ENCODE peak calls at places on chromosomes 16 and 17, in nine cellular contexts. X is AG04450; S is heart left ventricle; B is CD4-positive, alpha-beta T cell; F is dorsolateral prefrontal cortex; A is lower lobe of right lung; L is IMR-90; O is tibial nerve; D is cardiac muscle cell. T is an unnamed sample.

GRCh38 chr17:1294157-1294717 is 14.8 kb downstream of the TRARG1 start:
- DNase-seq in A (no peak), L (no peak), S (no peak), D (no peak), B (peak), X (no peak), F (no peak), O (no peak), T (peak)

GRCh38 chr17:10149573-10150399 is 48.6 kb downstream of the GAS7 start:
- DNase-seq in O (no peak), L (peak), S (no peak), F (no peak), B (no peak), A (no peak), D (no peak), X (no peak), T (no peak)

GRCh38 chr16:47063011-47063724 is 80.6 kb downstream of the NETO2 start:
- DNase-seq in X (no peak), B (no peak), O (no peak), A (no peak), S (no peak), D (no peak), F (no peak), L (no peak), T (peak)

GRCh38 chr17:43720311-43721060 is 38.1 kb downstream of the SOST start:
- DNase-seq in X (no peak), F (peak), L (peak), S (peak), O (peak), A (peak), D (peak), B (peak), T (peak)

GRCh38 chr16:57651344-57652333 is 16.5 kb upstream of the ADGRG3 start:
- DNase-seq in A (no peak), D (peak), B (no peak), F (no peak), L (no peak), X (no peak), S (no peak), O (no peak), T (peak)

GRCh38 chr17:8117980-8118768 is at the start of gene ALOXE3:
- DNase-seq in X (no peak), B (no peak), O (no peak), F (no peak), A (no peak), L (peak), S (no peak), D (no peak), T (peak)

GRCh38 chr17:12622726-12623125 is 43.0 kb upstream of the MYOCD start:
- DNase-seq in F (no peak), O (no peak), A (no peak), B (no peak), X (no peak), L (peak), S (no peak), D (no peak), T (no peak)

GRCh38 chr16:64397042-64397441 is 724.8 kb downstream of the CDH11 start:
- DNase-seq in A (no peak), D (no peak), L (peak), X (no peak), F (no peak), O (no peak), S (no peak), B (no peak), T (no peak)

GRCh38 chr17:55769625-55770000 is 18.8 kb downstream of the PCTP start:
- DNase-seq in S (no peak), B (no peak), L (peak), O (no peak), A (no peak), F (no peak), X (peak), D (no peak), T (no peak)

GRCh38 chr17:70613681-70614080 is 444.3 kb downstream of the KCNJ2 start:
- DNase-seq in O (no peak), D (no peak), A (no peak), X (no peak), F (no peak), S (no peak), B (no peak), L (no peak), T (no peak)

GRCh38 chr16:48434653-48435318 is 49.6 kb upstream of the SIAH1 start:
- DNase-seq in L (peak), S (no peak), X (no peak), A (peak), D (no peak), F (no peak), O (no peak), B (no peak), T (no peak)

GRCh38 chr17:65560628-65561371 is 648 bp downstream of the AXIN2 start:
- DNase-seq in D (peak), S (peak), B (peak), F (peak), L (peak), A (peak), X (peak), O (peak), T (peak)
- H3K27ac ChIP-seq in D (peak), S (peak), B (peak), F (peak), L (peak), A (no peak), X (peak), O (peak), T (peak)

DNA sequence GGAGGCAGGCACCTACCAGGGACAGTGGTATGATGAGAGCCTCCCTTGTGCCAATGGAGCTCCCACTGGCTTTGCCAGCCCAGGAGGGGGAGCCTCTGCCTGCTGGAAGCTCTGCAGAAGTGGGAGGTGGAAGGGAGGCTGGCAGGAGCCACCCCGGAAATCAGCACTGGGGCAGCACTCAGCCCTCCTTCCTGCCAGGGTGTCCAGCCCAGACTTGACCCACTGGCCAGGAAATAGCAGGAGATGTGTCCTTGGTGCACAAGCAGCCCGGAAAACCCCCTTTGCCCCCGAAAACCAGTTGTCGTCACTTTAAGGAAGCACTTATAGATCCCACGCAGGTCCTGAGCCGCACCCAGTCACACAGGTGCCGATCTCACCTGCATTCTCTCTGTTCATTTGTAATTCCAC is 49.3 kb upstream of the CACNG4 start:
- DNase-seq in F (no peak), S (no peak), X (no peak), O (no peak), D (no peak), A (peak), L (no peak), B (no peak), T (peak)
- TF ChIP-seq CTCF in F (no peak), S (no peak), X (peak), O (no peak), D (no peak), A (peak), L (peak), B (no peak), T (no peak)

GRCh38 chr17:17943281-17943984 is 28.8 kb downstream of the TOM1L2 start:
- DNase-seq in L (no peak), A (no peak), X (no peak), S (no peak), D (no peak), O (no peak), F (no peak), B (no peak), T (no peak)
- H3K27ac ChIP-seq in L (peak), A (peak), X (peak), S (no peak), D (peak), O (peak), F (peak), B (no peak), T (peak)

GRCh38 chr17:61635913-61636432 is 45.0 kb upstream of the NACA2 start:
- DNase-seq in S (no peak), O (no peak), A (no peak), D (peak), L (peak), B (peak), F (no peak), X (peak), T (no peak)

GRCh38 chr17:61639818-61640217 is 48.8 kb upstream of the NACA2 start:
- DNase-seq in A (no peak), S (no peak), X (no peak), F (no peak), O (no peak), B (no peak), D (no peak), L (no peak), T (no peak)

GRCh38 chr17:61641084-61641483 is 50.1 kb upstream of the NACA2 start:
- DNase-seq in L (no peak), B (no peak), D (no peak), X (no peak), O (no peak), S (no peak), F (no peak), A (no peak), T (no peak)

GRCh38 chr17:61634942-61635538 is 44.0 kb upstream of the NACA2 start:
- DNase-seq in F (no peak), A (no peak), L (no peak), D (no peak), S (no peak), X (no peak), B (no peak), O (no peak), T (no peak)

DNA sequence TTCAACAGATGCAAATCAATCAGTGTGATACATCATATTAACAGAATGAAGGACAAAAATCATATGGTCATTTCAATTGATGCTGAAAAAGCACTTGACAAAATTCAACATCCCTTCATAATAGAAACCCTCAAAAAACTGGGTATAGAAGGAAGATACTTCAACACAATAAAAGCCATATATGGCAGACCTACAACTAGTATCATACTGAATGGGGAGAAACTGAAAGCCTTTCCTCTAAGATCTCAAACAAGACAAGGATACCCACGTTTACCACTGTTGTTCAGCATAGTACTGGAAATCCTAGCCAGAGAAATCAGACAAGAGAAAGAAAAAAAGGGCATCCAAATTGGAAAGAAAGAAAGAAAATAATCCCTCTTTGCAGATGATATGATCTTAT is 47.1 kb upstream of the NACA2 start:
- DNase-seq in O (no peak), D (no peak), B (no peak), L (no peak), X (no peak), A (no peak), S (no peak), F (no peak), T (no peak)
- TF ChIP-seq CTCF in O (no peak), D (no peak), B (no peak), L (no peak), X (no peak), A (no peak), S (no peak), F (no peak), T (no peak)

GRCh38 chr16:4010225-4011158 is 105.8 kb downstream of the ADCY9 start:
- DNase-seq in X (no peak), S (no peak), D (no peak), A (peak), L (no peak), F (no peak), B (no peak), O (no peak), T (no peak)

GRCh38 chr16:4009177-4009576 is 107.1 kb downstream of the ADCY9 start:
- DNase-seq in D (no peak), B (no peak), A (peak), O (no peak), S (no peak), X (no peak), L (no peak), F (no peak), T (no peak)

GRCh38 chr16:4011940-4012629 is 104.2 kb downstream of the ADCY9 start:
- DNase-seq in O (no peak), X (no peak), B (no peak), A (no peak), S (no peak), L (no peak), F (no peak), D (no peak), T (no peak)

GRCh38 chr16:4008116-4008515 is 108.1 kb downstream of the ADCY9 start:
- DNase-seq in F (no peak), A (peak), S (no peak), O (no peak), D (no peak), B (no peak), X (no peak), L (no peak), T (no peak)

DNA sequence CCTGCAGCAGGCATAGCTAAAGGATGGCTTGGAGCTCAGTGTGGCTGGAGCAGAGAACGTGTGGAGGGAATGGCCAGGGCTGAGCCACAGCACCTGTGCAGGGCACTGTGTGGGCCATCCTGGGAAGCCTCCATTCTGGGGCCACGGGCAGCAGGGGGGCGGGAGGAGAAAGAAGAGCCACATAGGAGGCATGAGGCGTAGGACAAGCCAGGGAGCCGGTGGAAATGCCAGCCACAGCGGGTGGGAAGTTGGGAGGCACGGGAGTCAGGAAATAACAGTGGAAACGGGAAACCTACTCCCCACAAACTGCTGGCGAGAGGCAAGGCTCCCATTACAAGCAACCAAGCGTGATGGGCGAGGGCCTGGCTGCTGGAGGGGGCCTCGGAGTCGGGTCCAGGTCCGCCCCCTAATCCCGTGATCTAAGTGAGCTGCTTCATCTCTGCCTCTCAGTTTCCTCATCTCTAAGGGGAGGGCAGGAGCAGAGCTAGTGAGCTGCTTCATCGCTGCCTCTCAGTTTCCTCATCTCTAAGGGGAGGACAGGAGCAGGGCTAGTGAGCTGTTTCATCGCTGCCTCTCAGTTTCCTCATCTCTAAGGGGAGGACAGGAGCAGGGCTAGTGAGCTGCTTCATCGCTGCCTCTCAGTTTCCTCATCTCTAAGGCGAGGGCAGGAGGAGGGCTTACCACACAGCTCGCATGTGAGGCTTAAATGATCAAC is 104.9 kb downstream of the ADCY9 start:
- DNase-seq in D (no peak), A (peak), X (no peak), F (no peak), B (no peak), L (no peak), S (no peak), O (no peak), T (no peak)
- H3K27ac ChIP-seq in D (no peak), A (peak), X (no peak), F (no peak), B (no peak), L (peak), S (peak), O (no peak), T (no peak)

DNA sequence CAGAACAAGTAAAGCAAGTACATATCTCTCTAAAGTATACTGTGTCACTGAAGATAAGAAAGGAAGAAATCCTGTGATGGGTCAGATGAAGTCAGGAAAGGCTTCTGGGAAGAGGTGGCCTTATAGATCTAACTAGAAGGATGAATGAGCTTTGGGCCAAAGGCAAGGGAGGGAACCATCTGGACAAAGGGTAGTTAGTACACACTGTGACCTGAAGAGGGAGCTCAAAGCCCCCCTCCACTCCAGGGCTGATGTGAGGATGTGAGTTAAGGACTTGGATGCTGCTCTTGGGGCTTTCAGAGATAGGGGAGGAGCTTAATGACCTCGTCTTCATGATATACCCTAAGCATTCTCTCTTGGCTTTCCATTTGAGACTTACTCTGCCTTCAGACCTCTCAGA is 185.3 kb upstream of the CACNG3 start:
- DNase-seq in D (peak), O (no peak), L (peak), A (no peak), X (no peak), F (peak), S (no peak), B (no peak), T (no peak)
- TF ChIP-seq CTCF in D (peak), O (no peak), L (peak), A (peak), X (peak), F (peak), S (peak), B (no peak), T (peak)

GRCh38 chr17:78409191-78409621 is 30.8 kb downstream of the PGS1 start:
- DNase-seq in L (no peak), S (no peak), F (no peak), D (no peak), O (no peak), A (peak), B (no peak), X (no peak), T (no peak)
- H3K27ac ChIP-seq in L (no peak), S (no peak), F (no peak), D (peak), O (peak), A (peak), B (no peak), X (no peak), T (no peak)

GRCh38 chr16:27232061-27232841 is 28.9 kb downstream of the KDM8 start:
- DNase-seq in O (no peak), X (no peak), L (no peak), B (peak), A (peak), D (no peak), F (peak), S (peak), T (peak)

GRCh38 chr16:27231692-27232060 is 28.4 kb downstream of the KDM8 start:
- DNase-seq in O (no peak), B (no peak), F (no peak), L (no peak), A (peak), D (peak), X (no peak), S (no peak), T (no peak)

GRCh38 chr16:27229891-27230470 is 26.7 kb downstream of the KDM8 start:
- DNase-seq in X (no peak), A (peak), D (no peak), F (no peak), O (no peak), B (no peak), S (peak), L (no peak), T (peak)

GRCh38 chr16:27228621-27229501 is 25.5 kb downstream of the KDM8 start:
- DNase-seq in O (no peak), S (peak), F (no peak), B (no peak), X (no peak), A (peak), D (peak), L (no peak), T (peak)

GRCh38 chr16:27230562-27230991 is 27.3 kb downstream of the KDM8 start:
- DNase-seq in L (no peak), A (peak), S (peak), X (no peak), O (no peak), F (no peak), D (peak), B (peak), T (peak)
- TF ChIP-seq CTCF in L (no peak), A (peak), S (no peak), X (no peak), O (no peak), F (no peak), D (no peak), B (peak), T (no peak)

T was measured in spleen.